ENCODE peak calls at places on chromosomes 12 and 14, in seven cellular contexts. One of them, this sample, is unnamed.

GRCh38 chr12:8562310-8562709 is 21.6 kb upstream of the CLEC4E start:
- DNase-seq in activated T-cell treated with anti-CD3 and anti-CD28 coated beads, Interleukin-2, amount 50 U/mL, for 1 hour: no peak
- DNase-seq in Right ventricle myocardium inferior: no peak
- DNase-seq in lower lobe of right lung: no peak
- DNase-seq in NCI-H1417: no peak
- DNase-seq in LoVo: no peak
- DNase-seq in activated CD4-positive, alpha-beta T cell treated with anti-CD3 and anti-CD28 coated beads, Interleukin-2, amount 10 ng/mL, durations not matched to agents 24 days and 14 days: no peak
- DNase-seq in this sample: no peak

GRCh38 chr14:48454887-48455286 is 779.5 kb upstream of the MDGA2 start:
- DNase-seq in activated T-cell treated with anti-CD3 and anti-CD28 coated beads, Interleukin-2, amount 50 U/mL, for 1 hour: no peak
- DNase-seq in Right ventricle myocardium inferior: no peak
- DNase-seq in lower lobe of right lung: no peak
- DNase-seq in NCI-H1417: no peak
- DNase-seq in LoVo: no peak
- DNase-seq in activated CD4-positive, alpha-beta T cell treated with anti-CD3 and anti-CD28 coated beads, Interleukin-2, amount 10 ng/mL, durations not matched to agents 24 days and 14 days: no peak
- DNase-seq in this sample: no peak

GRCh38 chr14:28755930-28756895 is 10.4 kb upstream of the FOXG1 start:
- DNase-seq in activated T-cell treated with anti-CD3 and anti-CD28 coated beads, Interleukin-2, amount 50 U/mL, for 1 hour: no peak
- DNase-seq in Right ventricle myocardium inferior: no peak
- DNase-seq in lower lobe of right lung: no peak
- DNase-seq in NCI-H1417: no peak
- DNase-seq in LoVo: no peak
- DNase-seq in activated CD4-positive, alpha-beta T cell treated with anti-CD3 and anti-CD28 coated beads, Interleukin-2, amount 10 ng/mL, durations not matched to agents 24 days and 14 days: no peak
- DNase-seq in this sample: no peak

GRCh38 chr12:64221656-64222010 is 463 bp downstream of the KICS2 start:
- DNase-seq in activated T-cell treated with anti-CD3 and anti-CD28 coated beads, Interleukin-2, amount 50 U/mL, for 1 hour: no peak
- DNase-seq in Right ventricle myocardium inferior: peak; percentile 95
- DNase-seq in lower lobe of right lung: peak; percentile 92
- DNase-seq in NCI-H1417: peak; percentile 93
- DNase-seq in LoVo: peak; percentile 94
- DNase-seq in activated CD4-positive, alpha-beta T cell treated with anti-CD3 and anti-CD28 coated beads, Interleukin-2, amount 10 ng/mL, durations not matched to agents 24 days and 14 days: peak; percentile 85
- DNase-seq in this sample: peak; percentile 92

GRCh38 chr12:66352197-66352596 is 49.9 kb downstream of the HELB start:
- DNase-seq in activated T-cell treated with anti-CD3 and anti-CD28 coated beads, Interleukin-2, amount 50 U/mL, for 1 hour: no peak
- DNase-seq in Right ventricle myocardium inferior: no peak
- DNase-seq in lower lobe of right lung: no peak
- DNase-seq in NCI-H1417: peak; percentile 34
- DNase-seq in LoVo: no peak
- DNase-seq in activated CD4-positive, alpha-beta T cell treated with anti-CD3 and anti-CD28 coated beads, Interleukin-2, amount 10 ng/mL, durations not matched to agents 24 days and 14 days: no peak
- DNase-seq in this sample: peak; percentile 16

GRCh38 chr12:80187660-80188090 is 88.3 kb downstream of the OTOGL start:
- DNase-seq in activated T-cell treated with anti-CD3 and anti-CD28 coated beads, Interleukin-2, amount 50 U/mL, for 1 hour: no peak
- DNase-seq in Right ventricle myocardium inferior: no peak
- DNase-seq in lower lobe of right lung: no peak
- DNase-seq in NCI-H1417: peak; percentile 81
- DNase-seq in LoVo: peak; percentile 25
- DNase-seq in activated CD4-positive, alpha-beta T cell treated with anti-CD3 and anti-CD28 coated beads, Interleukin-2, amount 10 ng/mL, durations not matched to agents 24 days and 14 days: peak; percentile 59
- DNase-seq in this sample: no peak

GRCh38 chr14:68042591-68043210 is 223.1 kb downstream of the RAD51B start:
- DNase-seq in activated T-cell treated with anti-CD3 and anti-CD28 coated beads, Interleukin-2, amount 50 U/mL, for 1 hour: no peak
- DNase-seq in Right ventricle myocardium inferior: no peak
- DNase-seq in lower lobe of right lung: no peak
- DNase-seq in NCI-H1417: peak; percentile 31
- DNase-seq in LoVo: peak; percentile 19
- DNase-seq in activated CD4-positive, alpha-beta T cell treated with anti-CD3 and anti-CD28 coated beads, Interleukin-2, amount 10 ng/mL, durations not matched to agents 24 days and 14 days: no peak
- DNase-seq in this sample: no peak

GRCh38 chr12:130589391-130590317 is 126.4 kb downstream of the RIMBP2 start:
- DNase-seq in activated T-cell treated with anti-CD3 and anti-CD28 coated beads, Interleukin-2, amount 50 U/mL, for 1 hour: no peak
- DNase-seq in Right ventricle myocardium inferior: no peak
- DNase-seq in lower lobe of right lung: no peak
- DNase-seq in NCI-H1417: no peak
- DNase-seq in LoVo: no peak
- DNase-seq in activated CD4-positive, alpha-beta T cell treated with anti-CD3 and anti-CD28 coated beads, Interleukin-2, amount 10 ng/mL, durations not matched to agents 24 days and 14 days: no peak
- DNase-seq in this sample: no peak

GRCh38 chr12:104764225-104765073 is 193.6 kb downstream of the SLC41A2 start:
- DNase-seq in activated T-cell treated with anti-CD3 and anti-CD28 coated beads, Interleukin-2, amount 50 U/mL, for 1 hour: no peak
- DNase-seq in Right ventricle myocardium inferior: no peak
- DNase-seq in lower lobe of right lung: no peak
- DNase-seq in NCI-H1417: no peak
- DNase-seq in LoVo: no peak
- DNase-seq in activated CD4-positive, alpha-beta T cell treated with anti-CD3 and anti-CD28 coated beads, Interleukin-2, amount 10 ng/mL, durations not matched to agents 24 days and 14 days: peak; percentile 65
- DNase-seq in this sample: no peak

GRCh38 chr14:30142216-30142615 is 214.6 kb upstream of the PRKD1 start:
- DNase-seq in activated T-cell treated with anti-CD3 and anti-CD28 coated beads, Interleukin-2, amount 50 U/mL, for 1 hour: no peak
- DNase-seq in Right ventricle myocardium inferior: no peak
- DNase-seq in lower lobe of right lung: no peak
- DNase-seq in NCI-H1417: no peak
- DNase-seq in LoVo: no peak
- DNase-seq in activated CD4-positive, alpha-beta T cell treated with anti-CD3 and anti-CD28 coated beads, Interleukin-2, amount 10 ng/mL, durations not matched to agents 24 days and 14 days: no peak
- DNase-seq in this sample: no peak

GRCh38 chr14:103401223-103402214 is 16.3 kb downstream of the MARK3 start:
- DNase-seq in activated T-cell treated with anti-CD3 and anti-CD28 coated beads, Interleukin-2, amount 50 U/mL, for 1 hour: no peak
- DNase-seq in Right ventricle myocardium inferior: no peak
- DNase-seq in lower lobe of right lung: no peak
- DNase-seq in NCI-H1417: no peak
- DNase-seq in LoVo: no peak
- DNase-seq in activated CD4-positive, alpha-beta T cell treated with anti-CD3 and anti-CD28 coated beads, Interleukin-2, amount 10 ng/mL, durations not matched to agents 24 days and 14 days: peak; percentile 70
- DNase-seq in this sample: no peak

GRCh38 chr14:58947156-58947555 is 241.3 kb upstream of the DAAM1 start:
- DNase-seq in activated T-cell treated with anti-CD3 and anti-CD28 coated beads, Interleukin-2, amount 50 U/mL, for 1 hour: no peak
- DNase-seq in Right ventricle myocardium inferior: no peak
- DNase-seq in lower lobe of right lung: no peak
- DNase-seq in NCI-H1417: no peak
- DNase-seq in LoVo: no peak
- DNase-seq in activated CD4-positive, alpha-beta T cell treated with anti-CD3 and anti-CD28 coated beads, Interleukin-2, amount 10 ng/mL, durations not matched to agents 24 days and 14 days: no peak
- DNase-seq in this sample: no peak

GRCh38 chr12:30913323-30913722 is 13.2 kb upstream of the TSPAN11 start:
- DNase-seq in activated T-cell treated with anti-CD3 and anti-CD28 coated beads, Interleukin-2, amount 50 U/mL, for 1 hour: no peak
- DNase-seq in Right ventricle myocardium inferior: no peak
- DNase-seq in lower lobe of right lung: no peak
- DNase-seq in NCI-H1417: no peak
- DNase-seq in LoVo: no peak
- DNase-seq in activated CD4-positive, alpha-beta T cell treated with anti-CD3 and anti-CD28 coated beads, Interleukin-2, amount 10 ng/mL, durations not matched to agents 24 days and 14 days: no peak
- DNase-seq in this sample: no peak

GRCh38 chr12:28558232-28558631 is 368.0 kb downstream of the CCDC91 start:
- DNase-seq in activated T-cell treated with anti-CD3 and anti-CD28 coated beads, Interleukin-2, amount 50 U/mL, for 1 hour: no peak
- DNase-seq in Right ventricle myocardium inferior: no peak
- DNase-seq in lower lobe of right lung: no peak
- DNase-seq in NCI-H1417: no peak
- DNase-seq in LoVo: no peak
- DNase-seq in activated CD4-positive, alpha-beta T cell treated with anti-CD3 and anti-CD28 coated beads, Interleukin-2, amount 10 ng/mL, durations not matched to agents 24 days and 14 days: no peak
- DNase-seq in this sample: no peak

GRCh38 chr12:41801261-41801660 is 343.4 kb downstream of the GXYLT1 start:
- DNase-seq in activated T-cell treated with anti-CD3 and anti-CD28 coated beads, Interleukin-2, amount 50 U/mL, for 1 hour: no peak
- DNase-seq in Right ventricle myocardium inferior: no peak
- DNase-seq in lower lobe of right lung: no peak
- DNase-seq in NCI-H1417: no peak
- DNase-seq in LoVo: no peak
- DNase-seq in activated CD4-positive, alpha-beta T cell treated with anti-CD3 and anti-CD28 coated beads, Interleukin-2, amount 10 ng/mL, durations not matched to agents 24 days and 14 days: no peak
- DNase-seq in this sample: no peak

GRCh38 chr12:59808317-59808910 is 212.6 kb downstream of the SLC16A7 start:
- DNase-seq in activated T-cell treated with anti-CD3 and anti-CD28 coated beads, Interleukin-2, amount 50 U/mL, for 1 hour: no peak
- DNase-seq in Right ventricle myocardium inferior: no peak
- DNase-seq in lower lobe of right lung: no peak
- DNase-seq in NCI-H1417: peak; percentile 67
- DNase-seq in LoVo: peak; percentile 52
- DNase-seq in activated CD4-positive, alpha-beta T cell treated with anti-CD3 and anti-CD28 coated beads, Interleukin-2, amount 10 ng/mL, durations not matched to agents 24 days and 14 days: peak; percentile 66
- DNase-seq in this sample: peak; percentile 38

GRCh38 chr12:92110083-92110640 is 35.5 kb downstream of the BTG1 start:
- DNase-seq in activated T-cell treated with anti-CD3 and anti-CD28 coated beads, Interleukin-2, amount 50 U/mL, for 1 hour: no peak
- DNase-seq in Right ventricle myocardium inferior: no peak
- DNase-seq in lower lobe of right lung: no peak
- DNase-seq in NCI-H1417: peak; percentile 52
- DNase-seq in LoVo: no peak
- DNase-seq in activated CD4-positive, alpha-beta T cell treated with anti-CD3 and anti-CD28 coated beads, Interleukin-2, amount 10 ng/mL, durations not matched to agents 24 days and 14 days: peak; percentile 43
- DNase-seq in this sample: no peak

GRCh38 chr12:12017798-12018197 is 52.9 kb upstream of the BCL2L14 start:
- DNase-seq in activated T-cell treated with anti-CD3 and anti-CD28 coated beads, Interleukin-2, amount 50 U/mL, for 1 hour: no peak
- DNase-seq in Right ventricle myocardium inferior: no peak
- DNase-seq in lower lobe of right lung: no peak
- DNase-seq in NCI-H1417: peak; percentile 27
- DNase-seq in LoVo: no peak
- DNase-seq in activated CD4-positive, alpha-beta T cell treated with anti-CD3 and anti-CD28 coated beads, Interleukin-2, amount 10 ng/mL, durations not matched to agents 24 days and 14 days: no peak
- DNase-seq in this sample: no peak

GRCh38 chr14:99124482-99125104 is 147.4 kb downstream of the BCL11B start:
- DNase-seq in activated T-cell treated with anti-CD3 and anti-CD28 coated beads, Interleukin-2, amount 50 U/mL, for 1 hour: no peak
- DNase-seq in Right ventricle myocardium inferior: no peak
- DNase-seq in lower lobe of right lung: no peak
- DNase-seq in NCI-H1417: no peak
- DNase-seq in LoVo: no peak
- DNase-seq in activated CD4-positive, alpha-beta T cell treated with anti-CD3 and anti-CD28 coated beads, Interleukin-2, amount 10 ng/mL, durations not matched to agents 24 days and 14 days: no peak
- DNase-seq in this sample: no peak

GRCh38 chr14:93970589-93970966 is 5.8 kb downstream of the ASB2 start:
- DNase-seq in activated T-cell treated with anti-CD3 and anti-CD28 coated beads, Interleukin-2, amount 50 U/mL, for 1 hour: peak; percentile 75
- DNase-seq in Right ventricle myocardium inferior: no peak
- DNase-seq in lower lobe of right lung: no peak
- DNase-seq in NCI-H1417: peak; percentile 71
- DNase-seq in LoVo: peak; percentile 20
- DNase-seq in activated CD4-positive, alpha-beta T cell treated with anti-CD3 and anti-CD28 coated beads, Interleukin-2, amount 10 ng/mL, durations not matched to agents 24 days and 14 days: peak; percentile 85
- DNase-seq in this sample: peak; percentile 50

GRCh38 chr14:103074699-103075341 is 9.2 kb upstream of the LBHD2 start:
- DNase-seq in activated T-cell treated with anti-CD3 and anti-CD28 coated beads, Interleukin-2, amount 50 U/mL, for 1 hour: no peak
- DNase-seq in Right ventricle myocardium inferior: peak; percentile 88
- DNase-seq in lower lobe of right lung: peak; percentile 96
- DNase-seq in NCI-H1417: peak; percentile 69
- DNase-seq in LoVo: peak; percentile 87
- DNase-seq in activated CD4-positive, alpha-beta T cell treated with anti-CD3 and anti-CD28 coated beads, Interleukin-2, amount 10 ng/mL, durations not matched to agents 24 days and 14 days: peak; percentile 66
- DNase-seq in this sample: no peak